ENCODE peak calls at places on chromosomes 11 and 22, in eight cellular contexts. H is CD4-positive, alpha-beta T cell; N is AG08396; I is stimulated activated CD4-positive, alpha-beta T cell treated with anti-CD3 and anti-CD28 coated beads, Interleukin-4, amount 100 ng/mL, for 24 hours; J is activated CD4-positive, alpha-beta T cell treated with anti-CD3 and anti-CD28 coated beads, Interleukin-2, amount 50 U/mL, for 24 hours; T is NCI-H460; L is mucosa of gallbladder; M is CD4-positive, alpha-beta memory T cell. Z is an unnamed sample.

GRCh38 chr11:66557733-66558326 is 10.6 kb downstream of the CTSF start:
- DNase-seq in M (no peak), H (no peak), N (no peak), I (no peak), J (no peak), T (no peak), L (no peak), Z (no peak)

GRCh38 chr11:15800121-15800800 is 556.1 kb downstream of the SOX6 start:
- DNase-seq in M (no peak), I (no peak), J (no peak), L (peak; percentile 40), T (no peak), N (peak; percentile 26), H (no peak), Z (no peak)

GRCh38 chr11:48043111-48043997 is 63.0 kb downstream of the PTPRJ start:
- DNase-seq in N (no peak), J (no peak), L (no peak), T (no peak), M (no peak), H (no peak), I (no peak), Z (no peak)

GRCh38 chr22:28656156-28656555 is 23.5 kb downstream of the TTC28 start:
- DNase-seq in L (no peak), T (no peak), H (no peak), I (no peak), N (no peak), J (no peak), M (no peak), Z (no peak)

GRCh38 chr22:20248461-20248959 is 19.6 kb downstream of the RTN4R start:
- DNase-seq in J (no peak), L (no peak), N (no peak), H (no peak), I (no peak), M (no peak), T (no peak), Z (no peak)

GRCh38 chr22:46783721-46784120 is 21.3 kb downstream of the TBC1D22A start:
- DNase-seq in J (no peak), I (no peak), H (no peak), M (no peak), L (no peak), T (no peak), N (no peak), Z (no peak)

GRCh38 chr22:39349967-39350802 is at the start of gene SYNGR1:
- DNase-seq in T (no peak), L (no peak), H (no peak), M (no peak), I (no peak), J (no peak), N (peak; percentile 70), Z (no peak)

GRCh38 chr22:39175127-39176066 is 22.9 kb upstream of the CBX7 start:
- DNase-seq in H (no peak), M (no peak), N (no peak), L (no peak), J (no peak), T (no peak), I (no peak), Z (peak; percentile 37)

GRCh38 chr11:11895672-11896071 is 53.9 kb downstream of the USP47 start:
- DNase-seq in T (no peak), L (no peak), N (no peak), H (no peak), M (no peak), J (no peak), I (no peak), Z (no peak)

GRCh38 chr11:108568183-108568858 is 25.2 kb downstream of the EXPH5 start:
- DNase-seq in L (no peak), J (no peak), M (no peak), H (no peak), T (no peak), N (no peak), I (no peak), Z (no peak)